ENCODE peak calls at places on chromosomes 16 and 17, in five cellular contexts. R is PC-9, H is H7, N is left ventricle myocardium inferior, V is C1 segment of cervical spinal cord. W is an unnamed sample.

GRCh38 chr17:82030470-82031302 is 792 bp upstream of the RAC3 start:
- DNase-seq in H (peak), V (peak), N (peak), R (peak), W (peak)

GRCh38 chr16:15856901-15857778 is at the start of gene MYH11:
- DNase-seq in N (no peak), R (no peak), V (no peak), H (peak), W (no peak)

GRCh38 chr17:37194208-37194607 is 181.6 kb upstream of the C17orf78 start:
- DNase-seq in R (no peak), H (peak), N (no peak), V (no peak), W (no peak)

GRCh38 chr16:86961133-86961720 is 356.0 kb downstream of the C16orf95 start:
- DNase-seq in R (no peak), N (no peak), V (no peak), H (no peak), W (no peak)

GRCh38 chr16:84699147-84699711 is 571 bp upstream of the USP10 start:
- DNase-seq in R (no peak), V (no peak), N (no peak), H (no peak), W (no peak)

GRCh38 chr17:77662796-77663195 is 295.7 kb upstream of the TNRC6C start:
- DNase-seq in V (no peak), H (no peak), N (no peak), R (no peak), W (no peak)

GRCh38 chr17:42922335-42922734 is 21.7 kb downstream of the G6PC1 start:
- DNase-seq in R (no peak), H (no peak), N (no peak), V (no peak), W (no peak)

GRCh38 chr17:39605492-39606433 is 2.0 kb downstream of the NEUROD2 start:
- DNase-seq in R (no peak), N (no peak), H (peak), V (no peak), W (no peak)

GRCh38 chr17:34820166-34820920 is 140.9 kb downstream of the CCT6B start:
- DNase-seq in N (no peak), R (no peak), V (no peak), H (peak), W (no peak)

W was measured in lower lobe of right lung.